ENCODE peak calls at places on chromosomes 3 and 15, in nine cellular contexts. Q is NCI-H748 treated with DMSO at 0.1 percent for 48 hours; M is activated T-helper 1 cell treated with Interleukin-2 at 50 U/mL for 16 hours; G is stimulated activated CD4-positive, alpha-beta T cell treated with anti-CD3 and anti-CD28 coated beads, Interleukin-2, amount 100 ng/mL, for 48 hours; A is erythroblast; O is stimulated activated CD8-positive, alpha-beta memory T cell treated with anti-CD3 and anti-CD28 coated beads, Interleukin-15, amount 100 ng/mL, for 24 hours; T is activated CD4-positive, alpha-beta T cell treated with anti-CD3 and anti-CD28 coated beads for 48 hours; F is occipital lobe; X is GOT3. E is an unnamed sample.

GRCh38 chr3:122101646-122102045 is 46.5 kb downstream of the CD86 start:
- DNase-seq in A (peak; percentile 64), M (no peak), G (no peak), O (no peak), X (no peak), T (no peak), Q (peak; percentile 26), F (no peak), E (peak; percentile 37)

GRCh38 chr3:188940213-188940914 is 231.4 kb upstream of the TPRG1 start:
- DNase-seq in G (no peak), F (no peak), T (no peak), Q (no peak), X (no peak), M (no peak), A (no peak), O (no peak), E (no peak)

GRCh38 chr3:41467481-41467880 is 268.2 kb downstream of the CTNNB1 start:
- DNase-seq in M (no peak), X (no peak), T (no peak), F (no peak), G (no peak), O (no peak), A (no peak), Q (no peak), E (no peak)

GRCh38 chr15:58442122-58442521 is 10.3 kb downstream of the LIPC start:
- DNase-seq in F (no peak), M (no peak), G (no peak), T (no peak), O (no peak), X (no peak), A (no peak), Q (no peak), E (no peak)

GRCh38 chr3:60154011-60154410 is 1097.2 kb downstream of the FHIT start:
- DNase-seq in Q (no peak), T (no peak), O (no peak), G (no peak), A (no peak), M (no peak), X (no peak), F (no peak), E (no peak)

GRCh38 chr3:107710851-107711250 is 188.1 kb downstream of the BBX start:
- DNase-seq in F (no peak), M (no peak), O (no peak), Q (no peak), A (peak; percentile 8), X (no peak), G (no peak), T (no peak), E (no peak)

GRCh38 chr3:89851974-89852621 is 744.7 kb downstream of the EPHA3 start:
- DNase-seq in F (no peak), Q (peak; percentile 93), T (no peak), O (no peak), G (no peak), A (no peak), X (no peak), M (no peak), E (no peak)

GRCh38 chr3:2354702-2355101 is 256.0 kb downstream of the CNTN4 start:
- DNase-seq in O (no peak), X (no peak), M (no peak), F (peak; percentile 7), G (no peak), T (no peak), A (no peak), Q (no peak), E (no peak)

GRCh38 chr3:1082024-1082633 is 10.7 kb upstream of the CNTN6 start:
- DNase-seq in O (no peak), A (peak; percentile 6), Q (peak; percentile 17), T (peak; percentile 5), X (no peak), M (no peak), F (no peak), G (no peak), E (peak; percentile 55)

GRCh38 chr3:194325424-194326165 is 25.5 kb downstream of the CPN2 start:
- DNase-seq in A (no peak), O (no peak), F (no peak), M (no peak), G (no peak), X (no peak), T (no peak), Q (no peak), E (no peak)

GRCh38 chr15:60021589-60022378 is 17.7 kb downstream of the FOXB1 start:
- DNase-seq in G (no peak), X (no peak), O (no peak), F (no peak), A (no peak), Q (no peak), M (no peak), T (no peak), E (no peak)

GRCh38 chr3:13687409-13687989 is 138.6 kb downstream of the FBLN2 start:
- DNase-seq in F (peak; percentile 43), O (no peak), T (no peak), G (no peak), A (no peak), X (no peak), Q (no peak), M (no peak), E (no peak)

GRCh38 chr3:52532517-52532837 is 1.2 kb downstream of the NT5DC2 start:
- DNase-seq in Q (no peak), O (no peak), G (no peak), T (peak; percentile 39), F (no peak), X (no peak), A (peak; percentile 88), M (no peak), E (no peak)

GRCh38 chr15:33200444-33200843 is 5.9 kb upstream of the FMN1 start:
- DNase-seq in A (no peak), O (no peak), Q (no peak), F (no peak), X (no peak), M (no peak), G (no peak), T (no peak), E (no peak)

GRCh38 chr3:15330031-15330596 is 2.3 kb downstream of the SH3BP5 start:
- DNase-seq in O (no peak), T (no peak), M (no peak), G (no peak), X (no peak), Q (no peak), A (no peak), F (no peak), E (no peak)

GRCh38 chr15:66834863-66835557 is 133.0 kb downstream of the SMAD6 start:
- DNase-seq in G (no peak), X (no peak), Q (no peak), T (no peak), A (no peak), M (no peak), F (no peak), O (no peak), E (no peak)

GRCh38 chr3:124373524-124373923 is 356.7 kb upstream of the UMPS start:
- DNase-seq in G (no peak), X (no peak), O (no peak), F (no peak), T (peak; percentile 3), M (no peak), A (no peak), Q (no peak), E (no peak)

GRCh38 chr3:23341147-23341838 is 138.2 kb downstream of the UBE2E2 start:
- DNase-seq in X (no peak), T (no peak), A (no peak), M (no peak), O (no peak), F (no peak), Q (no peak), G (no peak), E (no peak)

GRCh38 chr3:100407164-100407563 is 5.8 kb downstream of the LNP1 start:
- DNase-seq in X (no peak), T (no peak), Q (no peak), M (no peak), F (no peak), O (no peak), A (no peak), G (no peak), E (no peak)

GRCh38 chr3:39254806-39255449 is 24.9 kb downstream of the CX3CR1 start:
- DNase-seq in O (no peak), Q (no peak), M (no peak), A (no peak), X (no peak), T (no peak), F (no peak), G (no peak), E (no peak)

GRCh38 chr3:58466899-58467563 is 24.9 kb upstream of the KCTD6 start:
- DNase-seq in M (no peak), T (no peak), G (no peak), F (no peak), Q (no peak), X (no peak), A (no peak), O (no peak), E (no peak)

GRCh38 chr3:192026656-192027055 is 565.7 kb downstream of the PYDC2 start:
- DNase-seq in G (no peak), Q (no peak), A (no peak), O (no peak), T (no peak), X (no peak), M (no peak), F (no peak), E (no peak)

GRCh38 chr3:111252795-111253194 is 181.2 kb downstream of the NECTIN3 start:
- DNase-seq in A (no peak), O (no peak), G (no peak), F (no peak), Q (no peak), X (no peak), M (no peak), T (no peak), E (no peak)

GRCh38 chr3:59135091-59135490 is 85.3 kb upstream of the CFAP20DC start:
- DNase-seq in T (no peak), F (no peak), G (no peak), A (no peak), X (no peak), O (no peak), Q (no peak), M (no peak), E (no peak)

GRCh38 chr3:132432639-132433038 is 15.3 kb downstream of the DNAJC13 start:
- DNase-seq in Q (no peak), G (no peak), X (no peak), M (no peak), A (peak; percentile 58), O (no peak), F (no peak), T (peak; percentile 15), E (no peak)

GRCh38 chr3:148175215-148175614 is 522.5 kb upstream of the AGTR1 start:
- DNase-seq in X (no peak), A (no peak), T (no peak), G (no peak), F (no peak), O (no peak), M (no peak), Q (no peak), E (no peak)

GRCh38 chr3:132804498-132804897 is 82.3 kb upstream of the NPHP3 start:
- DNase-seq in F (no peak), O (no peak), G (no peak), A (no peak), M (no peak), T (no peak), X (no peak), Q (no peak), E (no peak)

GRCh38 chr15:65087873-65088642 is 11.5 kb downstream of the KBTBD13 start:
- DNase-seq in T (no peak), M (no peak), X (no peak), A (no peak), Q (no peak), G (no peak), O (no peak), F (no peak), E (no peak)